ENCODE peak calls at places on chromosomes 11 and 22, in eight cellular contexts. One of them, this sample, is unnamed.

GRCh38 chr22:21045585-21046294 is at the start of gene LRRC74B:
- DNase-seq in lower lobe of right lung: peak
- DNase-seq in iris pigment epithelial cell: peak
- DNase-seq in posterior vena cava: peak
- DNase-seq in activated T-helper 1 cell treated with anti-CD3 and anti-CD28 coated beads, Interleukin-2, amount 50 U/mL, for 16 hours: peak
- DNase-seq in NCI-H1092 treated with DMSO at 0.1 percent for 48 hours: peak
- DNase-seq in left colon: peak
- DNase-seq in AG09319: peak
- DNase-seq in this sample: peak

GRCh38 chr11:82007536-82007935 is 726.1 kb downstream of the FAM181B start:
- DNase-seq in lower lobe of right lung: no peak
- DNase-seq in iris pigment epithelial cell: no peak
- DNase-seq in posterior vena cava: no peak
- DNase-seq in activated T-helper 1 cell treated with anti-CD3 and anti-CD28 coated beads, Interleukin-2, amount 50 U/mL, for 16 hours: no peak
- DNase-seq in NCI-H1092 treated with DMSO at 0.1 percent for 48 hours: no peak
- DNase-seq in left colon: no peak
- DNase-seq in AG09319: no peak
- DNase-seq in this sample: no peak

GRCh38 chr22:49090853-49091135 is 736.9 kb downstream of the BRD1 start:
- DNase-seq in lower lobe of right lung: no peak
- DNase-seq in iris pigment epithelial cell: no peak
- DNase-seq in posterior vena cava: peak
- DNase-seq in activated T-helper 1 cell treated with anti-CD3 and anti-CD28 coated beads, Interleukin-2, amount 50 U/mL, for 16 hours: no peak
- DNase-seq in NCI-H1092 treated with DMSO at 0.1 percent for 48 hours: peak
- DNase-seq in left colon: no peak
- DNase-seq in AG09319: no peak
- DNase-seq in this sample: no peak

GRCh38 chr22:35173655-35174054 is 83.6 kb upstream of the HMGXB4 start:
- DNase-seq in lower lobe of right lung: no peak
- DNase-seq in iris pigment epithelial cell: no peak
- DNase-seq in posterior vena cava: no peak
- DNase-seq in activated T-helper 1 cell treated with anti-CD3 and anti-CD28 coated beads, Interleukin-2, amount 50 U/mL, for 16 hours: no peak
- DNase-seq in NCI-H1092 treated with DMSO at 0.1 percent for 48 hours: no peak
- DNase-seq in left colon: no peak
- DNase-seq in AG09319: no peak
- DNase-seq in this sample: no peak

GRCh38 chr11:72004515-72005346 is 6.0 kb downstream of the IL18BP start:
- DNase-seq in lower lobe of right lung: no peak
- DNase-seq in iris pigment epithelial cell: no peak
- DNase-seq in posterior vena cava: no peak
- DNase-seq in activated T-helper 1 cell treated with anti-CD3 and anti-CD28 coated beads, Interleukin-2, amount 50 U/mL, for 16 hours: no peak
- DNase-seq in NCI-H1092 treated with DMSO at 0.1 percent for 48 hours: no peak
- DNase-seq in left colon: no peak
- DNase-seq in AG09319: no peak
- DNase-seq in this sample: no peak

GRCh38 chr11:117908959-117909610 is 20.1 kb downstream of the TMPRSS13 start:
- DNase-seq in lower lobe of right lung: no peak
- DNase-seq in iris pigment epithelial cell: no peak
- DNase-seq in posterior vena cava: no peak
- DNase-seq in activated T-helper 1 cell treated with anti-CD3 and anti-CD28 coated beads, Interleukin-2, amount 50 U/mL, for 16 hours: no peak
- DNase-seq in NCI-H1092 treated with DMSO at 0.1 percent for 48 hours: no peak
- DNase-seq in left colon: no peak
- DNase-seq in AG09319: no peak
- DNase-seq in this sample: no peak

GRCh38 chr11:71466358-71466757 is 13.4 kb downstream of the NADSYN1 start:
- DNase-seq in lower lobe of right lung: no peak
- DNase-seq in iris pigment epithelial cell: no peak
- DNase-seq in posterior vena cava: peak
- DNase-seq in activated T-helper 1 cell treated with anti-CD3 and anti-CD28 coated beads, Interleukin-2, amount 50 U/mL, for 16 hours: no peak
- DNase-seq in NCI-H1092 treated with DMSO at 0.1 percent for 48 hours: no peak
- DNase-seq in left colon: no peak
- DNase-seq in AG09319: no peak
- DNase-seq in this sample: no peak

GRCh38 chr11:110720646-110721283 is 8.5 kb upstream of the ARHGAP20 start:
- DNase-seq in lower lobe of right lung: no peak
- DNase-seq in iris pigment epithelial cell: peak
- DNase-seq in posterior vena cava: no peak
- DNase-seq in activated T-helper 1 cell treated with anti-CD3 and anti-CD28 coated beads, Interleukin-2, amount 50 U/mL, for 16 hours: no peak
- DNase-seq in NCI-H1092 treated with DMSO at 0.1 percent for 48 hours: no peak
- DNase-seq in left colon: no peak
- DNase-seq in AG09319: peak
- DNase-seq in this sample: no peak